ENCODE peak calls at places on chromosomes 7 and 10, in seven cellular contexts. Q is SHP77; H is stimulated activated CD4-positive, alpha-beta T cell treated with anti-CD3 and anti-CD28 coated beads, Interleukin-2, amount 100 ng/mL, for 48 hours; C is stimulated activated effector memory CD8-positive, alpha-beta T cell treated with anti-CD3 and anti-CD28 coated beads, Interleukin-12 subunit alpha, Interleukin-12 subunit beta, amount 100 ng/mL, for 72 hours; V is activated CD4-positive, alpha-beta T cell treated with anti-CD3 and anti-CD28 coated beads, Interleukin-2, amount 10 ng/mL, durations not matched to agents 7 days and 5 days; I is Right ventricle myocardium inferior; Z is endodermal cell. O is an unnamed sample.
A peak's percentile ranks its signal among the peaks of the same experiment; 100 is the strongest.

GRCh38 chr7:6367701-6368211 is 80.0 kb downstream of the DAGLB start:
- DNase-seq in Q (no peak), I (no peak), H (no peak), C (no peak), V (no peak), Z (no peak), O (no peak)

GRCh38 chr10:90857635-90858488 is at the start of gene HTR7:
- DNase-seq in H (peak; percentile 44), Q (no peak), Z (peak; percentile 90), V (peak; percentile 43), I (peak; percentile 79), C (peak; percentile 58), O (peak; percentile 78)

GRCh38 chr7:51430480-51431086 is 114.0 kb upstream of the COBL start:
- DNase-seq in V (peak; percentile 63), Q (peak; percentile 69), I (no peak), Z (peak; percentile 87), C (peak; percentile 11), H (peak; percentile 48), O (peak; percentile 60)

GRCh38 chr7:30804078-30804661 is 33.0 kb downstream of the MINDY4 start:
- DNase-seq in Z (no peak), I (no peak), Q (no peak), C (no peak), V (no peak), H (no peak), O (no peak)

GRCh38 chr10:921471-922414 is 9.8 kb downstream of the LARP4B start:
- DNase-seq in V (no peak), Z (no peak), Q (no peak), H (no peak), I (no peak), C (no peak), O (no peak)

GRCh38 chr7:27129729-27130539 is 623 bp downstream of the HOXA4 start:
- DNase-seq in Z (no peak), C (no peak), Q (no peak), H (no peak), V (no peak), I (no peak), O (peak; percentile 67)

GRCh38 chr7:47103498-47104205 is 478.3 kb downstream of the TNS3 start:
- DNase-seq in Z (peak; percentile 52), I (no peak), C (no peak), V (no peak), Q (no peak), H (no peak), O (peak; percentile 37)

GRCh38 chr7:103651978-103652377 is 206.0 kb upstream of the SLC26A5 start:
- DNase-seq in C (no peak), I (no peak), H (no peak), Q (no peak), Z (no peak), V (no peak), O (no peak)

GRCh38 chr7:117401293-117402002 is 25.8 kb downstream of the ASZ1 start:
- DNase-seq in Z (no peak), I (no peak), Q (peak; percentile 4), C (no peak), V (no peak), H (no peak), O (peak; percentile 60)

GRCh38 chr10:12501851-12502525 is 152.6 kb downstream of the CAMK1D start:
- DNase-seq in C (no peak), V (no peak), Q (no peak), I (no peak), Z (peak; percentile 54), H (no peak), O (peak; percentile 54)

GRCh38 chr7:158617737-158618128 is 30.1 kb upstream of the PTPRN2 start:
- DNase-seq in C (no peak), Z (peak; percentile 72), I (no peak), V (no peak), H (no peak), Q (no peak), O (no peak)

GRCh38 chr7:144011458-144012230 is 11.5 kb downstream of the OR6B1 start:
- DNase-seq in I (no peak), H (no peak), V (no peak), Z (no peak), Q (no peak), C (no peak), O (no peak)

GRCh38 chr7:99437946-99438572 is 539 bp downstream of the PTCD1 start:
- DNase-seq in C (no peak), H (no peak), V (no peak), Q (no peak), Z (no peak), I (no peak), O (no peak)

GRCh38 chr7:120951309-120951706 is 731 bp downstream of the ING3 start:
- DNase-seq in C (no peak), I (no peak), Z (no peak), H (no peak), V (no peak), Q (no peak), O (no peak)

GRCh38 chr10:70906031-70906804 is 17.9 kb upstream of the PCBD1 start:
- DNase-seq in V (no peak), Q (no peak), C (no peak), I (no peak), Z (no peak), H (no peak), O (no peak)

GRCh38 chr7:25812086-25812855 is 339.7 kb upstream of the NFE2L3 start:
- DNase-seq in Z (no peak), I (no peak), Q (no peak), V (no peak), C (no peak), H (no peak), O (no peak)

GRCh38 chr10:88245974-88246511 is 337.1 kb downstream of the RNLS start:
- DNase-seq in Z (no peak), Q (no peak), I (no peak), V (no peak), H (no peak), C (no peak), O (no peak)

O was measured in islet precursor cell.